ENCODE peak calls at places on chromosomes 12 and 14, in six cellular contexts. Y is PC-3; H is naive thymus-derived CD4-positive, alpha-beta T cell; K is CD8-positive, alpha-beta memory T cell; L is effector memory CD4-positive, alpha-beta T cell; Q is tibial nerve. W is an unnamed sample. For H3K4me1, the result is how much of the 10 kb centered on the place peaks cover.

GRCh38 chr12:1907652-1908611 is 10.5 kb downstream of the CACNA2D4 start:
- DNase-seq in Y (peak), H (no peak), K (no peak), L (no peak), Q (no peak), W (peak)

GRCh38 chr12:59316938-59317337 is 278.9 kb upstream of the SLC16A7 start:
- DNase-seq in Y (no peak), H (no peak), K (no peak), L (no peak), Q (no peak), W (no peak)

GRCh38 chr12:115670869-115671268 is 606.6 kb downstream of the MED13L start:
- DNase-seq in Y (no peak), H (no peak), K (no peak), L (no peak), Q (no peak), W (no peak)

GRCh38 chr12:30806989-30807694 is 52.4 kb upstream of the CAPRIN2 start:
- DNase-seq in Y (peak), H (no peak), K (no peak), L (no peak), Q (peak), W (no peak)

GRCh38 chr14:34359423-34360120 is 102.5 kb downstream of the SPTSSA start:
- DNase-seq in Y (peak), H (no peak), K (no peak), L (no peak), Q (no peak), W (no peak)

GRCh38 chr12:83106873-83107272 is 420.2 kb downstream of the TMTC2 start:
- DNase-seq in Y (peak), H (no peak), K (no peak), L (no peak), Q (no peak), W (no peak)

GRCh38 chr14:93184391-93185332 is at the start of the genes LYSET and MOAP1:
- DNase-seq in Y (peak), H (peak), K (peak), L (peak), Q (peak), W (peak)

GRCh38 chr14:52522033-52522432 is 30.3 kb downstream of the TXNDC16 start:
- DNase-seq in Y (no peak), H (no peak), K (no peak), L (no peak), Q (no peak), W (no peak)

GRCh38 chr12:69442894-69443293 is 27.3 kb upstream of the FRS2 start:
- DNase-seq in Y (peak), H (no peak), K (no peak), L (no peak), Q (no peak), W (no peak)

GRCh38 chr14:100711493-100711892 is 15.2 kb upstream of the DLK1 start:
- DNase-seq in Y (no peak), H (no peak), K (no peak), L (no peak), Q (no peak), W (no peak)

GRCh38 chr12:109247831-109248654 is 61.0 kb downstream of the FOXN4 start:
- DNase-seq in Y (no peak), H (no peak), K (no peak), L (no peak), Q (no peak), W (no peak)

DNA sequence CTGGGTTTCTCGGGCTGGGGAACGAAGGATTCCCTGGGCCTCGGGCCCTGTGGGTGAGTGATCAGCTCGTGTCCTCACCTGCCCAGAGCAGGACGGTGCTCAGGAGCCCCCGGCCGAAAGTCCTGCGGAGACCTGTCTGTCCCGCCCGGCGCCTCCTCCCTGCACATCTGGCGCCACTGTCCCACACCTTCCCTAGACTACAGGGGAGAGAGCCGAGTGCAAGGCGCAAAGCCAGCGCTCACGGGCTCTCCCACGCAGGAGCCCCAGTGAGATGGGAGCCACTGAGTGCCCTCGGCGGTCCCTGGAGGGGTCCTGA is 13.1 kb upstream of the TEX22 start:
- DNase-seq in Y (no peak), H (no peak), K (no peak), L (no peak), Q (no peak), W (no peak)
- H3K27ac ChIP-seq in Y (no peak), H (no peak), K (no peak), L (no peak), Q (no peak), W (no peak)

GRCh38 chr14:95225251-95225887 is 68.0 kb upstream of the DICER1 start:
- DNase-seq in Y (no peak), H (no peak), K (no peak), L (no peak), Q (no peak), W (no peak)
- H3K4me1 ChIP-seq in Y (under half), H (under half), K (under half), L (under half), Q (under half), W (under half)

DNA sequence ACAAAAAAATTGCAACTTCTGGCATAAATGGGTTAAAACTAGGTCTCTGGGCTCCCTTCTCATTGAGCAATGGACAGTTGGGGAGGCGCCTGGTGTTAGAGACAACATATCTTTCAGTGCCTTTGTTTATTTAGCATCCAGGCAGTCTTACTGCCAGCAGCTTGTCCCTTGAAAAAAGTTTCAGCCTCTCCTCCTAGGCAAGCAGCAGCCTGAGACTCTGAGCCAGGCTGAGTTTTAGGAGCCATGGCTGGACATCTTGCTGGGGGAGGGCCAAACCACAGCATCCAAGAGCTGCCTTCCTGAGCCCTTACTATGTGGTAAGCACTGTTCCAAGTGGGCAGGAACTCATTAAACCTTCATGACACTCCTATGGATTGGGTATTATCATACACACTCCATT is 10.1 kb upstream of the JDP2 start:
- DNase-seq in Y (no peak), H (no peak), K (no peak), L (no peak), Q (no peak), W (no peak)
- H3K4me3 ChIP-seq in Y (no peak), H (no peak), K (no peak), L (no peak), Q (no peak), W (no peak)

GRCh38 chr12:7645395-7646177 is 20.1 kb downstream of the APOBEC1 start:
- DNase-seq in Y (peak), H (no peak), K (no peak), L (no peak), Q (peak), W (no peak)

GRCh38 chr12:7638764-7639570 is 26.7 kb downstream of the APOBEC1 start:
- DNase-seq in Y (peak), H (peak), K (peak), L (peak), Q (peak), W (peak)

GRCh38 chr12:7646178-7646475 is 19.6 kb downstream of the APOBEC1 start:
- DNase-seq in Y (no peak), H (no peak), K (no peak), L (no peak), Q (no peak), W (no peak)

GRCh38 chr12:7642287-7642686 is 23.4 kb downstream of the APOBEC1 start:
- DNase-seq in Y (no peak), H (no peak), K (no peak), L (no peak), Q (no peak), W (no peak)

GRCh38 chr12:7642876-7643309 is 22.8 kb downstream of the APOBEC1 start:
- DNase-seq in Y (peak), H (no peak), K (no peak), L (no peak), Q (no peak), W (no peak)
- H3K27ac ChIP-seq in Y (no peak), H (no peak), K (no peak), L (no peak), Q (no peak), W (no peak)

GRCh38 chr14:65079201-65079600 is 23.1 kb downstream of the MAX start:
- DNase-seq in Y (no peak), H (no peak), K (no peak), L (no peak), Q (no peak), W (no peak)
- H3K4me1 ChIP-seq in Y (under half), H (under half), K (under half), L (under half), Q (under half), W (under half)

GRCh38 chr12:53601296-53601847 is 24.8 kb downstream of the ATF7 start:
- DNase-seq in Y (no peak), H (no peak), K (no peak), L (no peak), Q (no peak), W (no peak)
- H3K4me3 ChIP-seq in Y (no peak), H (no peak), K (no peak), L (no peak), Q (no peak), W (no peak)

GRCh38 chr12:79901506-79901905 is 33.4 kb downstream of the PPP1R12A start:
- DNase-seq in Y (no peak), H (no peak), K (no peak), L (no peak), Q (no peak), W (no peak)
- H3K27ac ChIP-seq in Y (no peak), H (no peak), K (no peak), L (no peak), Q (no peak), W (no peak)

DNA sequence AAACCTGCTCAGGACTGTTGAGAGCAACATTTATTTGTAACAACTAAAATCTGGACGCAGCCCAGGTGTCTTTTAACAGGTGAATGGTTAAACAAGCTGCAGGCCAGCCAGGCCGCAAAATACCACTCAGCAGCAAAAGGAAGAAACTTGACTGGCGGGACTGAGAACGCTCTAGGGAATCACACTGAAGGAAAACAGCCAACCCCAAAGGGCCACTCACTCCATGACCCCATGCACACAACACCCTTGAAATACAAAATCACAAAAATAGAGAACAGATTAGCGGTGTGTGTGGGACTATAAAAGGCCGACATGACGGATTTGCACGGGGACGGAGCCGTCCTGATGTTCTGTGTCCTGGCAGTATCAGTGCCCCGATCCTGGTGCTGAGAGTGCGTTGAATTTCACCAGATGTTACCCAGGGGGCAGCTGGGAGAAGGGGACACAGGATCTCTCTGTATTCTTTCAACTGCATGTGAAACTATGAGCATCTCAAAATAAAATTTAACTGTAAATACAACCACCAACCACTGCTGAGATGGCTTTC is 23.0 kb downstream of the VPS37B start:
- DNase-seq in Y (no peak), H (no peak), K (no peak), L (no peak), Q (no peak), W (no peak)
- H3K4me1 ChIP-seq in Y (under half), H (half or more), K (half or more), L (under half), Q (half or more), W (under half)